ENCODE peak calls at places on chromosomes 13 and 19, in six cellular contexts. Z, A, F, B, Q and N are unnamed samples.
A peak's percentile ranks its signal among the peaks of the same experiment; 100 is the strongest.

GRCh38 chr13:30346789-30347167 is 39.4 kb upstream of the KATNAL1 start:
- DNase-seq in F (no peak), Z (no peak), Q (no peak), B (no peak), A (no peak), N (peak; percentile 26)

GRCh38 chr13:22076658-22077057 is 405.8 kb downstream of the FGF9 start:
- DNase-seq in B (no peak), F (no peak), Z (no peak), Q (no peak), A (no peak), N (peak; percentile 27)

GRCh38 chr13:50452761-50453160 is 390.7 kb downstream of the DLEU7 start:
- DNase-seq in B (no peak), Q (no peak), F (no peak), A (no peak), Z (no peak), N (no peak)

GRCh38 chr19:35346193-35347052 is 1.3 kb upstream of the FFAR1 start:
- DNase-seq in Q (no peak), A (no peak), F (no peak), Z (no peak), B (no peak), N (peak; percentile 93)

GRCh38 chr13:87677334-87678234 is 6.4 kb downstream of the SLITRK5 start:
- DNase-seq in Q (no peak), B (no peak), A (no peak), F (peak; percentile 66), Z (peak; percentile 66), N (no peak)

GRCh38 chr19:29596885-29597525 is 9.1 kb upstream of the POP4 start:
- DNase-seq in B (no peak), A (no peak), F (no peak), Z (peak; percentile 28), Q (no peak), N (no peak)

GRCh38 chr19:47813304-47813994 is 8.3 kb upstream of the CRX start:
- DNase-seq in A (peak; percentile 45), Z (peak; percentile 99), Q (peak; percentile 69), B (no peak), F (peak; percentile 53), N (peak; percentile 70)

GRCh38 chr19:46192990-46193650 is 36.4 kb upstream of the IGFL1 start:
- DNase-seq in Z (no peak), A (no peak), B (no peak), F (no peak), Q (peak; percentile 39), N (peak; percentile 7)

GRCh38 chr13:77042566-77043177 is 15.7 kb upstream of the FBXL3 start:
- DNase-seq in B (no peak), F (no peak), A (no peak), Z (no peak), Q (no peak), N (no peak)

GRCh38 chr19:56295531-56296455 is 18.8 kb downstream of the ZSCAN5A start:
- DNase-seq in B (no peak), Q (no peak), A (no peak), F (no peak), Z (no peak), N (no peak)

GRCh38 chr19:31534231-31534630 is 185.0 kb upstream of the TSHZ3 start:
- DNase-seq in Q (no peak), Z (no peak), A (no peak), B (no peak), F (no peak), N (no peak)

GRCh38 chr13:106916329-106916728 is 348.4 kb upstream of the ARGLU1 start:
- DNase-seq in Q (no peak), A (no peak), B (no peak), Z (no peak), F (no peak), N (no peak)

GRCh38 chr13:110869805-110870706 is 44.8 kb downstream of the ANKRD10 start:
- DNase-seq in F (peak; percentile 82), Z (no peak), A (peak; percentile 98), B (peak; percentile 100), Q (peak; percentile 97), N (no peak)

GRCh38 chr13:44061876-44062275 is 182.2 kb downstream of the LACC1 start:
- DNase-seq in F (no peak), B (no peak), Q (no peak), A (no peak), Z (no peak), N (no peak)

GRCh38 chr19:57620673-57621348 is 6.8 kb downstream of the ZNF134 start:
- DNase-seq in A (no peak), B (no peak), Q (no peak), F (no peak), Z (no peak), N (peak; percentile 28)

GRCh38 chr13:91142572-91142971 is 204.9 kb upstream of the MIR17HG start:
- DNase-seq in F (no peak), B (peak; percentile 53), Z (no peak), A (no peak), Q (no peak), N (no peak)

GRCh38 chr13:113170503-113170902 is 12.1 kb downstream of the PROZ start:
- DNase-seq in Z (no peak), B (no peak), A (no peak), F (no peak), Q (no peak), N (no peak)

GRCh38 chr13:46389985-46390384 is 2.9 kb upstream of the RUBCNL start:
- DNase-seq in Q (peak; percentile 30), A (no peak), Z (no peak), F (no peak), B (peak; percentile 43), N (peak; percentile 87)

GRCh38 chr13:27971236-27971645 is 2.1 kb upstream of the CDX2 start:
- DNase-seq in Q (no peak), F (no peak), A (no peak), B (no peak), Z (no peak), N (no peak)

GRCh38 chr19:10546817-10547216 is 3.1 kb downstream of the ATG4D start:
- DNase-seq in F (no peak), Z (no peak), Q (no peak), A (no peak), B (no peak), N (no peak)

GRCh38 chr13:61286148-61286745 is 129.4 kb downstream of the PCDH20 start:
- DNase-seq in F (no peak), Q (no peak), A (no peak), Z (peak; percentile 36), B (no peak), N (peak; percentile 37)

GRCh38 chr19:6378036-6378435 is 2.3 kb upstream of the PSPN start:
- DNase-seq in Q (no peak), Z (no peak), F (peak; percentile 84), B (peak; percentile 58), A (peak; percentile 59), N (no peak)

GRCh38 chr13:73602295-73602694 is 531.9 kb downstream of the KLF12 start:
- DNase-seq in Z (peak; percentile 12), A (no peak), F (no peak), Q (no peak), B (no peak), N (no peak)

GRCh38 chr19:1027020-1027952 is 878 bp downstream of the CNN2 start:
- DNase-seq in B (no peak), A (no peak), Z (peak; percentile 38), F (peak; percentile 71), Q (no peak), N (peak; percentile 52)

GRCh38 chr13:29800687-29801086 is 49.7 kb downstream of the UBL3 start:
- DNase-seq in Z (no peak), A (no peak), F (no peak), B (no peak), Q (no peak), N (no peak)

GRCh38 chr13:41596190-41596589 is 138.8 kb downstream of the RGCC start:
- DNase-seq in B (no peak), Q (no peak), F (no peak), Z (no peak), A (no peak), N (no peak)

GRCh38 chr19:18312021-18312534 is 10.8 kb downstream of the LSM4 start:
- DNase-seq in F (no peak), B (no peak), Q (no peak), A (no peak), Z (no peak), N (no peak)

GRCh38 chr19:4972509-4973230 is 3.8 kb downstream of the KDM4B start:
- DNase-seq in Q (no peak), A (no peak), F (peak; percentile 64), B (peak; percentile 47), Z (no peak), N (no peak)

GRCh38 chr19:4969772-4970531 is 1.0 kb downstream of the KDM4B start:
- DNase-seq in B (no peak), Z (no peak), A (no peak), F (peak; percentile 23), Q (no peak), N (peak; percentile 56)

GRCh38 chr19:4970558-4971423 is 1.9 kb downstream of the KDM4B start:
- DNase-seq in A (no peak), Z (peak; percentile 71), B (no peak), F (peak; percentile 73), Q (no peak), N (peak; percentile 20)

GRCh38 chr19:4971816-4972495 is 3.0 kb downstream of the KDM4B start:
- DNase-seq in Q (no peak), B (no peak), A (no peak), Z (no peak), F (no peak), N (no peak)

GRCh38 chr19:4971424-4971793 is 2.5 kb downstream of the KDM4B start:
- DNase-seq in B (no peak), F (peak; percentile 67), Z (peak; percentile 88), A (no peak), Q (no peak), N (no peak)
- H3K4me3 ChIP-seq in B (no peak overlapping the region), F (no peak overlapping the region), Z (peak overlapping the region; percentile 85), A (peak overlapping the region; percentile 60), Q (peak overlapping the region; percentile 92), N (peak overlapping the region; percentile 96)

GRCh38 chr13:33945477-33945876 is 127.5 kb downstream of the RFC3 start:
- DNase-seq in A (no peak), Z (no peak), Q (no peak), F (no peak), B (no peak), N (no peak)
- TF ChIP-seq CTCF in A (no peak), Z (no peak), Q (no peak), F (no peak), B (no peak), N (no peak)

GRCh38 chr19:13022111-13022858 is 27.0 kb downstream of the NFIX start:
- DNase-seq in Q (peak; percentile 64), B (no peak), F (no peak), Z (no peak), A (peak; percentile 62), N (peak; percentile 56)
- H3K4me3 ChIP-seq in Q (peak overlapping the region; percentile 63), B (no peak overlapping the region), F (no peak overlapping the region), Z (no peak overlapping the region), A (peak overlapping the region; percentile 40), N (peak overlapping the region; percentile 36)

GRCh38 chr13:100673831-100674362 is 698 bp downstream of the TMTC4 start:
- DNase-seq in Z (peak; percentile 38), F (peak; percentile 57), B (peak; percentile 67), Q (peak; percentile 52), A (peak; percentile 67), N (peak; percentile 63)
- TF ChIP-seq CTCF in Z (no peak), F (no peak), B (no peak), Q (no peak), A (no peak), N (no peak)